ENCODE peak calls at places on chromosomes 1 and 21, in seven cellular contexts. K is left lung, Y is tibial artery, A is thoracic aorta, D is epithelial cell of esophagus, I is GM06990, V is AG09309. Z is an unnamed sample.

GRCh38 chr1:208105756-208106155 is 138.4 kb downstream of the PLXNA2 start:
- DNase-seq in K (no peak), Y (no peak), A (no peak), D (no peak), I (no peak), V (no peak), Z (no peak)

GRCh38 chr1:58619286-58620054 is 42.4 kb upstream of the TACSTD2 start:
- DNase-seq in K (no peak), Y (peak), A (no peak), D (peak), I (no peak), V (no peak), Z (no peak)

GRCh38 chr1:100834779-100835645 is 59.6 kb downstream of the EXTL2 start:
- DNase-seq in K (no peak), Y (no peak), A (no peak), D (no peak), I (no peak), V (no peak), Z (peak)

GRCh38 chr1:234957330-234958065 is 171.1 kb downstream of the TOMM20 start:
- DNase-seq in K (no peak), Y (no peak), A (no peak), D (peak), I (no peak), V (no peak), Z (peak)

GRCh38 chr1:75964760-75965408 is 32.7 kb upstream of the ASB17 start:
- DNase-seq in K (no peak), Y (no peak), A (no peak), D (no peak), I (no peak), V (no peak), Z (no peak)

GRCh38 chr1:248589334-248589733 is 8.2 kb downstream of the OR2T10 start:
- DNase-seq in K (no peak), Y (no peak), A (no peak), D (no peak), I (no peak), V (no peak), Z (no peak)

GRCh38 chr1:6506210-6507036 is 15.0 kb upstream of the PLEKHG5 start:
- DNase-seq in K (no peak), Y (no peak), A (no peak), D (no peak), I (no peak), V (no peak), Z (no peak)

GRCh38 chr21:35093514-35093913 is 44.4 kb upstream of the RUNX1 start:
- DNase-seq in K (no peak), Y (no peak), A (no peak), D (no peak), I (no peak), V (no peak), Z (no peak)

GRCh38 chr1:78250201-78250600 is 204.4 kb downstream of the GIPC2 start:
- DNase-seq in K (no peak), Y (no peak), A (no peak), D (no peak), I (no peak), V (no peak), Z (peak)

GRCh38 chr1:43348809-43349593 is 9.8 kb upstream of the CDC20 start:
- DNase-seq in K (peak), Y (peak), A (peak), D (peak), I (no peak), V (no peak), Z (peak)

GRCh38 chr1:204577794-204578478 is 61.7 kb downstream of the MDM4 start:
- DNase-seq in K (no peak), Y (no peak), A (no peak), D (no peak), I (no peak), V (no peak), Z (no peak)

GRCh38 chr1:172698224-172698623 is 39.3 kb downstream of the FASLG start:
- DNase-seq in K (no peak), Y (no peak), A (no peak), D (peak), I (peak), V (no peak), Z (peak)

GRCh38 chr1:98749152-98749756 is 87.7 kb downstream of the SNX7 start:
- DNase-seq in K (no peak), Y (no peak), A (no peak), D (peak), I (no peak), V (no peak), Z (peak)

GRCh38 chr21:34934350-34934749 is 114.8 kb downstream of the RUNX1 start:
- DNase-seq in K (no peak), Y (no peak), A (no peak), D (no peak), I (no peak), V (no peak), Z (no peak)

GRCh38 chr1:246724725-246725095 is 501 bp downstream of the SCCPDH start:
- DNase-seq in K (no peak), Y (no peak), A (no peak), D (peak), I (no peak), V (no peak), Z (peak)

GRCh38 chr21:21165063-21165645 is 166.9 kb downstream of the NCAM2 start:
- DNase-seq in K (no peak), Y (no peak), A (no peak), D (no peak), I (no peak), V (peak), Z (peak)

GRCh38 chr1:186297439-186297838 is 77.6 kb downstream of the TPR start:
- DNase-seq in K (no peak), Y (no peak), A (no peak), D (no peak), I (no peak), V (no peak), Z (no peak)
- TF ChIP-seq CTCF in K (no peak), Y (no peak), A (no peak), D (no peak), I (no peak), V (no peak), Z (no peak)

DNA sequence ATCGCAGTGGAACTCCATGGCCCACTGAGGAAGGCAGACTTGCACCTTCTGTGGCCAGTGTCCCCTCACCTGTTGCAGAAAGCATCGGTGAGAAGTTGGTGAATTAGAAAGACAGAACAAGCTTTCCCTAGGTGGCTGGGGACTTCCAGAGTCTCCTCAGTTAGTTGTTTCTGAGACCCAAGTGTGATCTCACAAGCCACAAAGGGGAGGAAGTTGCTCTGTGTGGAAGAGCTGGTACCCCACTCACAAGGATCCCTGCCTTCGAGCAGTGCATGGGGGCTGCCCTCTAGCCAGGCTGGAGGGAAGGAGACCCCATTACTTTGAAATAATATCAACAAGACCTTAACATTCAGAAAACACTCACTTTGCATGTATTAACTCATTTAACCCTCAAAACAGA is 2.1 kb downstream of the PRELP start:
- DNase-seq in K (no peak), Y (no peak), A (no peak), D (no peak), I (no peak), V (no peak), Z (no peak)
- H3K4me3 ChIP-seq in K (no peak), Y (peak), A (peak), D (no peak), I (no peak), V (no peak), Z (no peak)

GRCh38 chr1:46996659-46997281 is 26.7 kb upstream of the CYP4X1 start:
- DNase-seq in K (no peak), Y (no peak), A (no peak), D (peak), I (no peak), V (no peak), Z (no peak)

DNA sequence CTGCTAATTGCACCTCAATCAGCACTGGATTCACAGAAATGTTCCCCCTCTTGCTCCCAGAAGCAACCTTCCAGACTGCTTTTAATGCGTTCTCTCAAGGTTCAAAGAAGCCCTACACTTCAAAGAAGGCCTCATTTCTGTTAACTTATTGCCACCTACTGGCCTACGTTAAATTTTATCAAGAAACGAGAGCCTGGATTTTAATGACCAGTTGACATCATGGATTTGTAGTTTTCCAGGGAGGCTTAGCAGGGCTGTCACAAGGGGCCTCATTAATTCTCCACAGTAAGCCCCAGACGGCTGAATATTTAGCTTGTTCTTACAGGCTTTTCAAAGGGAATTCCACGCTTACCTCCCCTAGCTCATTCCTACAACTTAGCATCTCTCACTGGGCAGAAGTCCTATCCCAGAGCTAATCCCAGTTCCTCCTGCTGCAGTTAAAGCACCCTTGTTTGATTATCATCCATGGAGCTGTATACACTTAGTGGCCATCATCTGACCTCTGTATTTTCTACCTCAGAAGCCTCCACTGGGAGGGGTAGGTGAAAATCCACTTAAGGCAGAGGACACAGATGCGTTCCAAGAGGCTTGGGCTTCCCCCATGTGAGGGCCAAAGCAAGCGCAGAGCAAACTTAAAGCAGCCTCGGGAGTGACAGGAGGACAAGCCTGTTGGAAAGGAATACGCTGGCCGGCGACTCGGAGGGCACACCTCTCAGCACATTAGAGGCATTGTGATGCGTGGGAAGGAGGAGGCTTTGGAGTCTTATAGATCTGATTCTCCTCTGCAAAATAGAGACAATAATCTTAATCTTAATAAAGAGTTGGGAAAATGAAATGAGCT is 32.2 kb upstream of the CYP4X1 start:
- DNase-seq in K (no peak), Y (no peak), A (no peak), D (peak), I (no peak), V (no peak), Z (peak)
- TF ChIP-seq CTCF in K (no peak), Y (no peak), A (no peak), D (peak), I (no peak), V (no peak), Z (no peak)

GRCh38 chr1:11903210-11903609 is 23.0 kb downstream of the KIAA2013 start:
- DNase-seq in K (no peak), Y (no peak), A (no peak), D (no peak), I (no peak), V (no peak), Z (no peak)

GRCh38 chr1:11904978-11905377 is 21.2 kb downstream of the KIAA2013 start:
- DNase-seq in K (no peak), Y (no peak), A (no peak), D (no peak), I (no peak), V (no peak), Z (no peak)

GRCh38 chr1:11906870-11907269 is 19.4 kb downstream of the KIAA2013 start:
- DNase-seq in K (no peak), Y (no peak), A (no peak), D (no peak), I (no peak), V (no peak), Z (no peak)

GRCh38 chr1:11908139-11909021 is 17.8 kb downstream of the KIAA2013 start:
- DNase-seq in K (peak), Y (peak), A (no peak), D (peak), I (peak), V (peak), Z (peak)

GRCh38 chr1:11907275-11908138 is 18.7 kb downstream of the KIAA2013 start:
- DNase-seq in K (peak), Y (peak), A (peak), D (peak), I (peak), V (peak), Z (peak)
- H3K4me3 ChIP-seq in K (peak), Y (peak), A (peak), D (peak), I (peak), V (no peak), Z (no peak)

GRCh38 chr1:95169544-95169943 is 52.4 kb downstream of the TLCD4 start:
- DNase-seq in K (peak), Y (no peak), A (no peak), D (peak), I (no peak), V (no peak), Z (peak)
- TF ChIP-seq CTCF in K (no peak), Y (no peak), A (no peak), D (no peak), I (no peak), V (no peak), Z (no peak)

GRCh38 chr1:22443332-22443731 is 8.3 kb upstream of the ZBTB40 start:
- DNase-seq in K (no peak), Y (no peak), A (no peak), D (no peak), I (no peak), V (no peak), Z (no peak)
- H3K4me3 ChIP-seq in K (no peak), Y (no peak), A (no peak), D (no peak), I (no peak), V (no peak), Z (no peak)

GRCh38 chr1:53316058-53316741 is 11.7 kb downstream of the LRP8 start:
- DNase-seq in K (no peak), Y (no peak), A (no peak), D (no peak), I (no peak), V (no peak), Z (no peak)
- TF ChIP-seq CTCF in K (no peak), Y (no peak), A (no peak), D (no peak), I (no peak), V (no peak), Z (no peak)

GRCh38 chr1:155168456-155169210 is 4.5 kb downstream of the KRTCAP2 start:
- DNase-seq in K (no peak), Y (no peak), A (no peak), D (no peak), I (no peak), V (no peak), Z (no peak)

GRCh38 chr1:155166373-155167165 is 6.5 kb downstream of the KRTCAP2 start:
- DNase-seq in K (no peak), Y (no peak), A (no peak), D (no peak), I (no peak), V (no peak), Z (peak)

GRCh38 chr1:155166006-155166372 is 7.1 kb downstream of the KRTCAP2 start:
- DNase-seq in K (no peak), Y (no peak), A (no peak), D (no peak), I (no peak), V (no peak), Z (no peak)

GRCh38 chr1:155169541-155169940 is 3.6 kb downstream of the KRTCAP2 start:
- DNase-seq in K (no peak), Y (no peak), A (no peak), D (no peak), I (no peak), V (no peak), Z (no peak)

GRCh38 chr1:155167166-155168104 is 5.7 kb downstream of the KRTCAP2 start:
- DNase-seq in K (peak), Y (peak), A (no peak), D (peak), I (peak), V (peak), Z (peak)
- H3K4me3 ChIP-seq in K (no peak), Y (no peak), A (peak), D (no peak), I (no peak), V (no peak), Z (no peak)

Z was measured in cardiac fibroblast.